ENCODE peak calls at places on chromosome 1, in seven cellular contexts. T, F, M, B, D, S and O are unnamed samples.

GRCh38 chr1:184254849-184255248 is 132.0 kb upstream of the C1orf21 start:
- DNase-seq in T (no peak), F (no peak), M (no peak), B (no peak), D (no peak), S (no peak), O (no peak)

GRCh38 chr1:183896466-183897026 is 91.6 kb downstream of the RGL1 start:
- DNase-seq in T (no peak), F (no peak), M (no peak), B (no peak), D (peak), S (no peak), O (no peak)

GRCh38 chr1:214192825-214193643 is 87.9 kb upstream of the SMYD2 start:
- DNase-seq in T (no peak), F (no peak), M (no peak), B (no peak), D (no peak), S (no peak), O (no peak)

GRCh38 chr1:11568687-11569086 is 85.5 kb downstream of the FBXO2 start:
- DNase-seq in T (no peak), F (no peak), M (no peak), B (no peak), D (no peak), S (no peak), O (no peak)

GRCh38 chr1:162197615-162198497 is 128.4 kb downstream of the NOS1AP start:
- DNase-seq in T (no peak), F (no peak), M (no peak), B (no peak), D (no peak), S (no peak), O (no peak)

GRCh38 chr1:66108624-66109023 is 315.9 kb downstream of the PDE4B start:
- DNase-seq in T (no peak), F (no peak), M (no peak), B (no peak), D (no peak), S (no peak), O (no peak)

GRCh38 chr1:201108614-201109013 is 3.6 kb downstream of the CACNA1S start:
- DNase-seq in T (no peak), F (no peak), M (no peak), B (no peak), D (no peak), S (no peak), O (peak)

GRCh38 chr1:157496121-157496526 is 56.2 kb downstream of the FCRL5 start:
- DNase-seq in T (peak), F (peak), M (no peak), B (peak), D (peak), S (peak), O (peak)

GRCh38 chr1:11134352-11135266 is 34.9 kb upstream of the EXOSC10 start:
- DNase-seq in T (no peak), F (peak), M (no peak), B (no peak), D (no peak), S (peak), O (no peak)